ENCODE peak calls at places on chromosome 10, in ten cellular contexts. L is endodermal cell, N is Calu3, S is AG09309, O is left ventricle myocardium inferior, V is NB4, K is bronchial epithelial cell, W is GM12865, D is neural crest cell, G is A549. P is an unnamed sample.

GRCh38 chr10:24811906-24812305 is 88.2 kb upstream of the ARHGAP21 start:
- DNase-seq in K (no peak), O (peak), S (no peak), L (peak), D (peak), V (no peak), N (no peak), W (no peak), G (no peak), P (peak)

GRCh38 chr10:96642973-96643372 is 56.2 kb upstream of the TM9SF3 start:
- DNase-seq in G (no peak), O (peak), L (peak), D (peak), K (peak), S (no peak), N (peak), V (peak), W (peak), P (peak)

GRCh38 chr10:1665262-1665661 is 72.1 kb downstream of the ADARB2 start:
- DNase-seq in O (no peak), G (no peak), L (no peak), V (no peak), D (no peak), S (no peak), N (no peak), W (no peak), K (no peak), P (no peak)

GRCh38 chr10:3067045-3067858 is at the start of gene PFKP:
- DNase-seq in W (peak), K (no peak), N (peak), L (peak), D (no peak), O (peak), G (no peak), S (no peak), V (peak), P (peak)

GRCh38 chr10:18478354-18478753 is 173.0 kb downstream of the NSUN6 start:
- DNase-seq in O (no peak), G (no peak), D (no peak), S (no peak), N (no peak), K (no peak), W (no peak), L (no peak), V (no peak), P (no peak)

GRCh38 chr10:18216482-18216881 is 76.3 kb downstream of the CACNB2 start:
- DNase-seq in G (no peak), O (no peak), W (peak), D (no peak), K (peak), S (no peak), N (no peak), V (peak), L (no peak), P (no peak)

GRCh38 chr10:46545861-46546590 is 10.4 kb downstream of the GPRIN2 start:
- DNase-seq in V (no peak), W (no peak), O (peak), G (peak), N (peak), S (no peak), L (peak), D (no peak), K (no peak), P (no peak)

GRCh38 chr10:6491841-6492609 is 88.1 kb downstream of the PRKCQ start:
- DNase-seq in O (no peak), G (no peak), W (no peak), D (no peak), V (no peak), L (no peak), K (peak), N (no peak), S (no peak), P (no peak)

GRCh38 chr10:117552156-117552620 is 9.6 kb downstream of the EMX2 start:
- DNase-seq in D (no peak), O (no peak), G (no peak), W (no peak), K (no peak), L (peak), N (no peak), S (no peak), V (no peak), P (peak)

GRCh38 chr10:80177781-80178636 is 27.3 kb downstream of the ANXA11 start:
- DNase-seq in N (no peak), D (no peak), L (no peak), G (no peak), O (no peak), W (no peak), V (no peak), K (no peak), S (no peak), P (no peak)

GRCh38 chr10:71137701-71138100 is 74.7 kb upstream of the UNC5B start:
- DNase-seq in O (no peak), S (no peak), L (no peak), V (no peak), N (no peak), K (no peak), G (no peak), W (no peak), D (no peak), P (no peak)

GRCh38 chr10:13121500-13121854 is 21.5 kb downstream of the OPTN start:
- DNase-seq in K (no peak), G (no peak), L (no peak), V (no peak), N (no peak), S (no peak), D (no peak), O (no peak), W (no peak), P (no peak)

GRCh38 chr10:6563075-6563474 is 17.0 kb downstream of the PRKCQ start:
- DNase-seq in N (no peak), G (no peak), L (no peak), S (no peak), K (no peak), D (no peak), V (no peak), W (no peak), O (no peak), P (no peak)

GRCh38 chr10:117541909-117542705 is 439 bp upstream of the EMX2 start:
- DNase-seq in L (peak), D (peak), O (no peak), G (peak), W (no peak), S (peak), N (no peak), K (peak), V (no peak), P (peak)

GRCh38 chr10:8158439-8159071 is 104.1 kb downstream of the GATA3 start:
- DNase-seq in K (no peak), V (no peak), N (no peak), S (no peak), G (no peak), L (no peak), D (no peak), W (no peak), O (no peak), P (no peak)

GRCh38 chr10:117087521-117087920 is 50.5 kb downstream of the VAX1 start:
- DNase-seq in O (no peak), V (no peak), D (no peak), G (no peak), L (no peak), W (no peak), N (no peak), K (no peak), S (no peak), P (no peak)

GRCh38 chr10:116721991-116722392 is 20.4 kb downstream of the HSPA12A start:
- DNase-seq in K (no peak), N (no peak), G (no peak), L (peak), D (peak), W (no peak), V (no peak), O (no peak), S (no peak), P (no peak)

GRCh38 chr10:76984559-76985443 is 652.8 kb downstream of the KCNMA1 start:
- DNase-seq in O (peak), G (peak), S (peak), D (peak), K (peak), N (peak), W (peak), V (peak), L (peak), P (peak)

GRCh38 chr10:130927157-130927556 is 384.4 kb downstream of the TCERG1L start:
- DNase-seq in K (peak), V (no peak), O (no peak), N (no peak), G (no peak), W (peak), L (peak), D (no peak), S (no peak), P (no peak)

GRCh38 chr10:17256026-17256425 is 28.0 kb downstream of the VIM start:
- DNase-seq in D (no peak), L (no peak), V (no peak), N (no peak), S (no peak), W (no peak), O (no peak), K (no peak), G (no peak), P (no peak)

GRCh38 chr10:82813856-82814255 is 938.9 kb downstream of the NRG3 start:
- DNase-seq in N (no peak), V (peak), G (no peak), S (no peak), W (no peak), L (no peak), K (peak), O (no peak), D (no peak), P (no peak)

GRCh38 chr10:131996508-131997365 is 15.0 kb upstream of the BNIP3 start:
- DNase-seq in G (no peak), O (peak), W (no peak), V (no peak), D (no peak), S (no peak), L (peak), N (no peak), K (no peak), P (no peak)

GRCh38 chr10:132735923-132736391 is 50.0 kb downstream of the NKX6-2 start:
- DNase-seq in D (no peak), V (no peak), O (no peak), S (no peak), K (no peak), G (no peak), N (no peak), W (no peak), L (no peak), P (no peak)

GRCh38 chr10:96831867-96832720 is at the start of gene LCOR:
- DNase-seq in W (peak), D (peak), K (peak), V (peak), O (peak), N (peak), L (peak), G (peak), S (peak), P (peak)

GRCh38 chr10:45379891-45380540 is 6.0 kb downstream of the ALOX5 start:
- DNase-seq in L (no peak), V (peak), S (no peak), N (no peak), K (no peak), D (no peak), G (no peak), W (no peak), O (peak), P (no peak)

GRCh38 chr10:72009430-72010081 is 45.4 kb downstream of the CHST3 start:
- DNase-seq in K (peak), V (no peak), S (peak), W (no peak), D (no peak), N (no peak), G (no peak), O (peak), L (peak), P (peak)

GRCh38 chr10:122298598-122299301 is 27.7 kb downstream of the BTBD16 start:
- DNase-seq in S (peak), D (peak), W (peak), G (peak), L (peak), O (peak), K (peak), N (peak), V (peak), P (peak)

GRCh38 chr10:24428410-24428782 is 219.5 kb downstream of the KIAA1217 start:
- DNase-seq in G (no peak), W (no peak), L (no peak), D (no peak), V (no peak), O (no peak), S (no peak), N (peak), K (peak), P (no peak)

GRCh38 chr10:4450981-4451501 is 375.0 kb upstream of the AKR1E2 start:
- DNase-seq in S (peak), G (no peak), W (no peak), N (no peak), D (no peak), O (no peak), K (peak), V (peak), L (no peak), P (peak)

GRCh38 chr10:57218382-57218781 is 857.3 kb upstream of the ZWINT start:
- DNase-seq in O (no peak), N (peak), S (no peak), K (peak), L (no peak), W (no peak), V (no peak), G (no peak), D (no peak), P (no peak)

GRCh38 chr10:5498791-5499492 is 428 bp downstream of the CALML5 start:
- DNase-seq in N (no peak), W (no peak), D (no peak), G (no peak), K (no peak), S (no peak), O (no peak), L (no peak), V (no peak), P (no peak)

GRCh38 chr10:96851281-96851680 is 19.2 kb downstream of the LCOR start:
- DNase-seq in W (no peak), G (no peak), L (no peak), S (no peak), D (no peak), N (no peak), V (no peak), K (no peak), O (no peak), P (no peak)

GRCh38 chr10:28429573-28430216 is 103.2 kb upstream of the WAC start:
- DNase-seq in S (no peak), O (no peak), G (no peak), L (no peak), K (no peak), W (peak), V (peak), D (no peak), N (no peak), P (no peak)

GRCh38 chr10:36573246-36573645 is 552.2 kb upstream of the ANKRD30A start:
- DNase-seq in O (no peak), G (no peak), D (no peak), S (no peak), L (no peak), W (no peak), V (no peak), N (no peak), K (no peak), P (no peak)

GRCh38 chr10:12720217-12720981 is 281.1 kb downstream of the CCDC3 start:
- DNase-seq in L (peak), W (no peak), G (peak), O (peak), D (no peak), S (peak), N (peak), K (peak), V (peak), P (no peak)

GRCh38 chr10:122484276-122485060 is 23.1 kb downstream of the HTRA1 start:
- DNase-seq in D (no peak), S (no peak), L (peak), N (no peak), V (no peak), W (no peak), O (no peak), K (no peak), G (no peak), P (no peak)

GRCh38 chr10:86163522-86164215 is 202.9 kb downstream of the GRID1 start:
- DNase-seq in D (no peak), W (no peak), S (no peak), G (no peak), N (no peak), O (no peak), V (peak), K (no peak), L (no peak), P (no peak)
- TF ChIP-seq CTCF in D (no peak), W (no peak), S (no peak), G (no peak), N (no peak), O (no peak), V (no peak), K (no peak), L (no peak), P (no peak)

GRCh38 chr10:75210193-75211006 is at the start of gene VDAC2:
- DNase-seq in W (peak), S (peak), O (peak), G (peak), L (peak), D (peak), V (peak), K (peak), N (peak), P (peak)
- TF ChIP-seq CTCF in W (no peak), S (no peak), O (no peak), G (no peak), L (no peak), D (no peak), V (no peak), K (peak), N (no peak), P (no peak)

DNA sequence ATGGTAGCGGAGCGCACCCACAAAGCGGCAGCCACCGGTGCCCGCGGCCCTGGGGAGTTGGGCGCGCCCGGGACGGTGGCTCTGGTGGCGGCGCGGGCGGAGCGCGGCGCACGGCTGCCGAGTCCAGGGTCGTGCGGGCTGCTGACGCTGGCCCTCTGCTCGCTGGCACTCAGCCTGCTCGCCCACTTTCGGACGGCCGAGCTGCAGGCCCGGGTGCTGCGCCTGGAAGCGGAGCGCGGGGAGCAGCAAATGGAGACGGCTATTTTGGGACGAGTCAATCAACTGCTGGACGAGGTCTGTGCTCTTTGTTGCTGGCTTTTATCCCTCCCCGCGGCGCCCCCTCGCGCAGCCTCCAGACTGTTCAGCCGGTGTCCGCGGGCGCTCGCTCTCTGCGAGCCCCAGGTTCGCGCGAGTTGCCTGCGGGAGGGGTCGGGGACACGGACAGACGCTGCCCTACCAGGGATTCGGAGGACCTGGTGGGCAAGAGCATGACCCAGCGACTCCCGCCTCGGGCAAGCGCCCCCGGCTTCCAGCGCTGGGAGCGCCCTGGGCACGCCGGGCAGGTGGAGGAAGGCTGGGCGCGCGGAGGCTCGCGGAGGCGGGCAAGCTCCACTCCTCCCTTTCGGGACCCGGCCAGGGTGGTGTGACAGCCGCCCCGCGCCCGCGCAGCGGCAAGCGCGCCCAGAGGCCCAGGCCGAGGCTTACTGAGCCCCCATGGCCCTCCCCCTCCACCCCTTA is 887 bp downstream of the COL13A1 start:
- DNase-seq in S (no peak), L (peak), W (no peak), K (peak), D (peak), N (peak), V (no peak), O (peak), G (no peak), P (peak)
- TF ChIP-seq CTCF in S (no peak), L (peak), W (no peak), K (no peak), D (peak), N (no peak), V (no peak), O (peak), G (no peak), P (no peak)

DNA sequence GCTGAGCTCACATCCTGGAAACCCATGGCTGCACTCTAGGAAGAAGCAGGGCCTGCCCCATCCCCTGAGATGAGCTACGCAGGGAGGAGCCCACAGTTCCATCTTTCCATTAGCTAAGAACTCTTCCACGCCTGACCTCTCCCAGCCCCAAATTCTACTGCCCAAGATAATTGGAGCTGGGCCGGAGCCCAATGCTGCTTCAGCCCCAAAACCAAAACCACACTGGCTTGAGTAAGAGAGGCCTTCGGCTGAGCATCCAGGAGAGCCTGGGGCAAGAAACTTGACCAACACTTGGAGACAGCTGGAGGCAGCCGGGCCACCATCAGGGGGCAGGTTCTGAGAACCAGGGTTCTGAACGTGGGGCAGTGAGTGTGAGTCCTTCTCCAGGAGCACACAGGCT is 116.1 kb upstream of the ZMIZ1 start:
- DNase-seq in O (peak), V (no peak), G (no peak), N (no peak), S (peak), D (no peak), W (no peak), L (no peak), K (no peak), P (no peak)
- TF ChIP-seq CTCF in O (no peak), V (no peak), G (no peak), N (no peak), S (peak), D (no peak), W (no peak), L (no peak), K (no peak), P (no peak)

GRCh38 chr10:15146366-15146765 is 22.1 kb downstream of the NMT2 start:
- DNase-seq in N (no peak), K (no peak), W (peak), D (no peak), V (no peak), L (peak), S (no peak), G (no peak), O (no peak), P (no peak)
- TF ChIP-seq CTCF in N (no peak), K (no peak), W (no peak), D (no peak), V (no peak), L (peak), S (no peak), G (no peak), O (no peak), P (no peak)

DNA sequence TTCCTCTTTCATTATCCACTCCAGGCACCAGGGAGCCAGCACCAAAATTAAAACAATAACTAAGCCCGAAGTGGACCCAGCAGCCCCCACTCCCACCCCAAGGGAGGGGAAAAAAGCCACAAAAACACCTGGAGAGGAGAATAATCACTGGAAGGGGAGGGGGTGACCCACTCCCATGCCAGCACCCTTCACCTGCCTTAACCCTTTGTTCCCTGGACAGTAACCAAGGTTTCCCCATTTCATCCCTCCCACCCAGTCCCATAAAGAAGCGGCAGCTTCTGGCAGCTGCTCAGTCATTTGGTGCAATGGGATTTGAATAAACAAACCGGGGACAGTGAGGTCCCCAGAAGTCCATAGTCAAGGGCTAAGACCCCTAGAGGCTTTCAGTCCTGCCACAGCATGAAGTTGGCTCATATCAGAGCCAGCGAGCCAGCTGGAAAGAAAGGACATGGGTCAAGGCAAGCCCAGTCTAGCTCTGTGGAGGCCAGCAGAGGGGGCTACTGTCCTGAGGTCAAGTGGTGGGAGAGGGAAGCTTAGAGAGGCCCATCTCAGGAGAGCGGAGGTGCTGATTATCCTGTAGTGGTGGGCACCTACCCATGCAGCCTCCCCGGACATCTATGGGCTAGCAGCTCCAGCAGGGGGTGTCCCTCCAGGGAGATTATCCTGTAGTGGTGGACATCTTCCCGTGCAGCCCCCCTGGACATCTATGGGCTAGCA is 58.8 kb upstream of the LBX1 start:
- DNase-seq in N (no peak), O (no peak), D (peak), L (peak), V (peak), G (peak), K (no peak), S (no peak), W (peak), P (peak)
- TF ChIP-seq CTCF in N (no peak), O (peak), D (no peak), L (peak), V (peak), G (no peak), K (peak), S (peak), W (no peak), P (no peak)

DNA sequence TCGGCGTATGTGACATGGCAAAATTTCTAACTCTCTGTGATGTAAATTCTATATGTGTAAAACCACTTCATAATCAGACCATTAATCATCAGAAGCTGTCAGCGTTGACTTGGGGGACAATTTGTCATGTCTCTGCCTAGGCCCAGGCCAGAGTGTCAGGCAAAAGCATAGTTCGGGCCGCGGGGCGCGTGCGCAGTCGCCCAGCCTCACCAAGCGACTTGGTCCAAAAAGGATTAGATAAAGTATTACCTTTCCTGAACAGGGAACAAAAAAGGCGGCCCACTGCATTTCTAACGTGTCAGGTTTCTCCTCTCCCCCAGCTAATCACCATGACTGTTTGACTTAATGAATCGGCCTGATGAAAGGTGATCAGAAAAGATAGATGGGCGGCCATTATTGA is 114.2 kb downstream of the EBF3 start:
- DNase-seq in G (no peak), K (no peak), S (no peak), O (no peak), D (no peak), W (no peak), V (no peak), N (no peak), L (no peak), P (no peak)
- TF ChIP-seq CTCF in G (no peak), K (no peak), S (no peak), O (no peak), D (no peak), W (no peak), V (no peak), N (no peak), L (no peak), P (no peak)